ENCODE peak calls at places on chromosomes 13 and 19, in seven cellular contexts. Z is H9, L is IMR-90, H is H1, J is mesenchymal stem cell, G is mesendoderm, X is trophoblast cell. P is an unnamed sample. For H3K79me1, the result is how much of the 10 kb centered on the place peaks cover.

GRCh38 chr13:24313449-24313848 is 4.1 kb downstream of the C1QTNF9 start:
- DNase-seq in Z (no peak), L (peak), H (no peak), J (no peak), G (no peak), X (no peak), P (no peak)

GRCh38 chr13:42355118-42355840 is 83.3 kb downstream of the AKAP11 start:
- DNase-seq in Z (no peak), L (no peak), H (no peak), J (no peak), G (peak), X (no peak), P (no peak)

GRCh38 chr19:19134687-19135158 is 3.6 kb downstream of the TMEM161A start:
- DNase-seq in Z (peak), L (no peak), H (peak), J (no peak), G (peak), X (no peak), P (no peak)

GRCh38 chr19:31356587-31357314 is 7.5 kb upstream of the TSHZ3 start:
- DNase-seq in Z (peak), L (no peak), H (peak), J (no peak), G (peak), X (no peak), P (no peak)

GRCh38 chr19:50791594-50792245 is 1.5 kb downstream of the ACP4 start:
- DNase-seq in Z (no peak), L (no peak), H (no peak), J (no peak), G (no peak), X (no peak), P (no peak)

GRCh38 chr19:18065173-18065495 is 21.6 kb downstream of the IL12RB1 start:
- DNase-seq in Z (no peak), L (no peak), H (no peak), J (no peak), G (no peak), X (no peak), P (no peak)

GRCh38 chr13:81540777-81541176 is 1199.9 kb upstream of the SPRY2 start:
- DNase-seq in Z (no peak), L (no peak), H (no peak), J (peak), G (peak), X (no peak), P (no peak)

GRCh38 chr19:4058696-4059492 is 7.8 kb downstream of the ZBTB7A start:
- DNase-seq in Z (peak), L (no peak), H (no peak), J (no peak), G (no peak), X (no peak), P (no peak)

GRCh38 chr13:59103004-59103768 is 1060.5 kb downstream of the DIAPH3 start:
- DNase-seq in Z (no peak), L (peak), H (no peak), J (peak), G (no peak), X (no peak), P (no peak)

GRCh38 chr13:52749446-52749845 is 9.8 kb upstream of the CNMD start:
- DNase-seq in Z (no peak), L (no peak), H (no peak), J (no peak), G (no peak), X (no peak), P (no peak)

GRCh38 chr19:32251634-32252332 is 93.6 kb upstream of the ZNF507 start:
- DNase-seq in Z (no peak), L (no peak), H (peak), J (no peak), G (no peak), X (no peak), P (no peak)

GRCh38 chr19:34678421-34678820 is 943 bp downstream of the ZNF302 start:
- DNase-seq in Z (no peak), L (no peak), H (no peak), J (no peak), G (no peak), X (no peak), P (no peak)

GRCh38 chr13:110592670-110593069 is 22.7 kb upstream of the NAXD start:
- DNase-seq in Z (no peak), L (peak), H (no peak), J (no peak), G (no peak), X (no peak), P (no peak)

GRCh38 chr13:49859568-49859967 is 67.1 kb upstream of the KPNA3 start:
- DNase-seq in Z (no peak), L (peak), H (no peak), J (peak), G (no peak), X (peak), P (no peak)

GRCh38 chr19:13783565-13784500 is 9.6 kb downstream of the C19orf53 start:
- DNase-seq in Z (no peak), L (no peak), H (no peak), J (no peak), G (no peak), X (no peak), P (no peak)

GRCh38 chr19:3095375-3096191 is 1.4 kb downstream of the GNA11 start:
- DNase-seq in Z (peak), L (no peak), H (peak), J (peak), G (peak), X (peak), P (peak)

GRCh38 chr19:6412111-6412999 is 12.3 kb downstream of the KHSRP start:
- DNase-seq in Z (peak), L (no peak), H (peak), J (no peak), G (peak), X (peak), P (no peak)

GRCh38 chr19:55423225-55423967 is 15.8 kb upstream of the UBE2S start:
- DNase-seq in Z (no peak), L (no peak), H (no peak), J (no peak), G (no peak), X (no peak), P (no peak)

GRCh38 chr13:51769455-51770127 is 34.4 kb downstream of the DHRS12 start:
- DNase-seq in Z (no peak), L (no peak), H (no peak), J (no peak), G (no peak), X (no peak), P (no peak)

GRCh38 chr19:52464798-52465470 is 11.6 kb downstream of the ZNF578 start:
- DNase-seq in Z (peak), L (no peak), H (peak), J (no peak), G (peak), X (no peak), P (no peak)

GRCh38 chr19:48315712-48316111 is 9.6 kb upstream of the EMP3 start:
- DNase-seq in Z (no peak), L (no peak), H (no peak), J (no peak), G (no peak), X (no peak), P (no peak)

GRCh38 chr19:48308695-48309586 is 16.4 kb upstream of the EMP3 start:
- DNase-seq in Z (peak), L (no peak), H (no peak), J (peak), G (peak), X (no peak), P (no peak)

GRCh38 chr19:48311384-48311783 is 14.0 kb upstream of the EMP3 start:
- DNase-seq in Z (no peak), L (no peak), H (no peak), J (no peak), G (no peak), X (no peak), P (no peak)

GRCh38 chr19:48310227-48310626 is 15.1 kb upstream of the EMP3 start:
- DNase-seq in Z (no peak), L (no peak), H (no peak), J (peak), G (no peak), X (no peak), P (no peak)
- H3K4ac ChIP-seq in Z (no peak), L (no peak), H (no peak), J (no peak), G (no peak), X (no peak), P (no peak)

GRCh38 chr13:33279414-33279813 is 6.1 kb downstream of the STARD13 start:
- DNase-seq in Z (no peak), L (no peak), H (no peak), J (no peak), G (no peak), X (no peak), P (no peak)

GRCh38 chr13:33277351-33277750 is 8.2 kb downstream of the STARD13 start:
- DNase-seq in Z (no peak), L (no peak), H (no peak), J (no peak), G (no peak), X (no peak), P (no peak)

GRCh38 chr13:33278923-33279322 is 6.6 kb downstream of the STARD13 start:
- DNase-seq in Z (no peak), L (no peak), H (no peak), J (no peak), G (no peak), X (no peak), P (no peak)

GRCh38 chr13:33276581-33276980 is 9.0 kb downstream of the STARD13 start:
- DNase-seq in Z (no peak), L (no peak), H (no peak), J (no peak), G (peak), X (no peak), P (no peak)

GRCh38 chr13:33277946-33278345 is 7.6 kb downstream of the STARD13 start:
- DNase-seq in Z (no peak), L (no peak), H (no peak), J (peak), G (no peak), X (no peak), P (no peak)
- H3K79me1 ChIP-seq in Z (under half), L (half or more), H (under half), J (under half), G (under half), X (under half), P (under half)

GRCh38 chr19:35860436-35860817 is 3.7 kb downstream of the KIRREL2 start:
- DNase-seq in Z (peak), L (no peak), H (peak), J (no peak), G (no peak), X (no peak), P (no peak)

GRCh38 chr19:35860818-35861639 is 4.3 kb downstream of the KIRREL2 start:
- DNase-seq in Z (peak), L (no peak), H (peak), J (peak), G (peak), X (no peak), P (peak)

GRCh38 chr19:35861640-35862160 is 5.0 kb downstream of the KIRREL2 start:
- DNase-seq in Z (no peak), L (no peak), H (no peak), J (no peak), G (no peak), X (no peak), P (no peak)

GRCh38 chr19:35863018-35863417 is 5.4 kb upstream of the APLP1 start:
- DNase-seq in Z (no peak), L (no peak), H (no peak), J (no peak), G (no peak), X (no peak), P (no peak)

GRCh38 chr19:35862528-35862927 is 5.8 kb downstream of the KIRREL2 start:
- DNase-seq in Z (no peak), L (no peak), H (no peak), J (no peak), G (peak), X (no peak), P (no peak)
- H3K4ac ChIP-seq in Z (no peak), L (no peak), H (no peak), J (no peak), G (no peak), X (no peak), P (no peak)

DNA sequence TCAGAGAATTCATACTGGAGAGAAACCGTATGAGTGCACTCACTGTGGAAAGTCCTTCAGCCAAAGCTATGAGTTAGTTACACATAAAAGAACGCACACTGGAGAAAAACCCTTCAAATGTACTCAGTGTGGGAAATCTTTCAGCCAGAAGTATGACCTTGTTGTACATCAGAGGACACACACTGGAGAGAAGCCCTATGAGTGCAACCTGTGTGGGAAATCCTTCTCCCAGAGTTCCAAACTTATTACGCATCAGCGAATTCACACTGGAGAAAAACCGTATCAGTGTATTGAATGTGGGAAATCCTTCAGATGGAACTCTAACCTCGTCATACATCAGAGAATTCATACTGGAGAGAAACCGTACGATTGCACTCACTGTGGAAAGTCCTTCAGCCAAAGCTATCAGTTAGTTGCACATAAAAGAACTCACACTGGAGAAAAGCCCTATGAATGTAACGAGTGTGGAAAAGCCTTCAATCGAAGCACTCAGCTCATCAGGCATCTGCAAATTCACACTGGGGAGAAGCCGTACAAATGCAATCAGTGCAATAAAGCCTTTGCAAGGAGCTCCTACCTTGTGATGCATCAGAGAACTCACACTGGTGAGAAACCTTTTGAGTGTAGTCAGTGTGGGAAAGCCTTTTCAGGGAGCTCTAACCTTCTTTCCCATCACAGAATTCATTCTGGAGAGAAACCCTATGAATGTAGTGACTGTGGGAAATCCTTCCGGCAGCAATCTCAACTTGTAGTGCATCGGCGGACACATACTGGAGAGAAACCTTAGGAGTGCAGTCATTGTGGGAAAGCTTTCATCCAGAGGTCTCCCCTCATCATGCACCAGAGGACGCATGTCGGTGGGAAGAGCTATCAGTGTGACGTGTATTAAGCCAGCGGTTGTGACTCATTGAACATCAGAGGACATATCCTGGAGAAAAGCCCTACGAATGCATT is 16.5 kb upstream of the ZNF8 start:
- DNase-seq in Z (no peak), L (no peak), H (no peak), J (peak), G (peak), X (no peak), P (no peak)
- H3K79me1 ChIP-seq in Z (under half), L (under half), H (under half), J (under half), G (under half), X (under half), P (under half)